ENCODE peak calls at places on chromosomes 16 and 17, in six cellular contexts. S is endothelial cell of umbilical vein; P is Panc1; Q is SK-MEL-5; O is immature natural killer cell; A is activated CD4-positive, CD25-positive, alpha-beta regulatory T cell treated with anti-CD3 and anti-CD28 coated beads, Interleukin-2, amount 50 U/mL, for 72 hours. V is an unnamed sample.

GRCh38 chr17:37648555-37648954 is 5.3 kb upstream of the DDX52 start:
- DNase-seq in S (peak), P (no peak), Q (no peak), O (no peak), A (no peak), V (no peak)

GRCh38 chr16:89898201-89898967 is 20.3 kb upstream of the MC1R start:
- DNase-seq in S (no peak), P (no peak), Q (no peak), O (peak), A (no peak), V (no peak)

GRCh38 chr17:38605852-38606645 is at the start of gene SRCIN1:
- DNase-seq in S (no peak), P (no peak), Q (peak), O (peak), A (peak), V (no peak)

GRCh38 chr16:48235556-48236136 is 8.5 kb upstream of the LONP2 start:
- DNase-seq in S (no peak), P (no peak), Q (no peak), O (no peak), A (no peak), V (no peak)

GRCh38 chr16:84054271-84054670 is 11.7 kb upstream of the SLC38A8 start:
- DNase-seq in S (no peak), P (no peak), Q (no peak), O (no peak), A (no peak), V (no peak)

GRCh38 chr17:51764387-51764971 is 394.0 kb downstream of the CA10 start:
- DNase-seq in S (peak), P (peak), Q (peak), O (peak), A (peak), V (peak)

GRCh38 chr17:64694207-64694606 is 32.1 kb upstream of the SMURF2 start:
- DNase-seq in S (peak), P (no peak), Q (peak), O (no peak), A (no peak), V (no peak)

GRCh38 chr17:77098884-77099545 is 41.8 kb upstream of the SEC14L1 start:
- DNase-seq in S (no peak), P (no peak), Q (peak), O (no peak), A (no peak), V (no peak)

GRCh38 chr16:23356941-23357340 is 54.8 kb downstream of the SCNN1B start:
- DNase-seq in S (no peak), P (no peak), Q (no peak), O (no peak), A (no peak), V (no peak)

GRCh38 chr17:18322522-18322921 is 7.4 kb downstream of the SMCR8 start:
- DNase-seq in S (no peak), P (no peak), Q (no peak), O (no peak), A (no peak), V (no peak)

GRCh38 chr17:32807577-32807976 is 69.3 kb downstream of the MYO1D start:
- DNase-seq in S (peak), P (no peak), Q (no peak), O (no peak), A (no peak), V (no peak)